ENCODE peak calls at places on chromosomes 2 and 18, in five cellular contexts. C is upper lobe of right lung, Y is GM13976, O is A549, I is PC-9. B is an unnamed sample.

GRCh38 chr18:35143615-35144596 is 96.9 kb upstream of the ZNF397 start:
- DNase-seq in O (peak; percentile 56), C (no peak), Y (peak; percentile 45), I (no peak), B (peak; percentile 51)

GRCh38 chr2:143087033-143087432 is 42.2 kb upstream of the ARHGAP15 start:
- DNase-seq in I (no peak), O (no peak), Y (no peak), C (no peak), B (no peak)

GRCh38 chr2:33607137-33607781 is 8.2 kb upstream of the FAM98A start:
- DNase-seq in Y (no peak), I (peak; percentile 10), O (no peak), C (no peak), B (no peak)

GRCh38 chr2:171652411-171652775 is 34.9 kb upstream of the DYNC1I2 start:
- DNase-seq in I (no peak), C (no peak), Y (no peak), O (no peak), B (no peak)

GRCh38 chr2:28952806-28953190 is 28.3 kb upstream of the TOGARAM2 start:
- DNase-seq in Y (no peak), I (no peak), O (peak; percentile 59), C (no peak), B (no peak)

GRCh38 chr2:88212251-88212790 is 42.2 kb downstream of the THNSL2 start:
- DNase-seq in Y (no peak), C (no peak), O (peak; percentile 29), I (no peak), B (no peak)

GRCh38 chr2:152481881-152482280 is 146.9 kb downstream of the FMNL2 start:
- DNase-seq in O (no peak), Y (no peak), C (no peak), I (no peak), B (no peak)

GRCh38 chr18:66562279-66562678 is 41.6 kb downstream of the CDH19 start:
- DNase-seq in O (no peak), C (no peak), Y (no peak), I (no peak), B (no peak)

GRCh38 chr18:7561907-7562460 is 5.1 kb upstream of the PTPRM start:
- DNase-seq in C (no peak), Y (no peak), O (no peak), I (no peak), B (no peak)

GRCh38 chr2:240466579-240467148 is 31.2 kb downstream of the GPC1 start:
- DNase-seq in I (no peak), C (no peak), Y (no peak), O (no peak), B (no peak)

GRCh38 chr2:168731002-168731401 is 71.4 kb upstream of the NOSTRIN start:
- DNase-seq in O (no peak), Y (no peak), C (no peak), I (no peak), B (no peak)

DNA sequence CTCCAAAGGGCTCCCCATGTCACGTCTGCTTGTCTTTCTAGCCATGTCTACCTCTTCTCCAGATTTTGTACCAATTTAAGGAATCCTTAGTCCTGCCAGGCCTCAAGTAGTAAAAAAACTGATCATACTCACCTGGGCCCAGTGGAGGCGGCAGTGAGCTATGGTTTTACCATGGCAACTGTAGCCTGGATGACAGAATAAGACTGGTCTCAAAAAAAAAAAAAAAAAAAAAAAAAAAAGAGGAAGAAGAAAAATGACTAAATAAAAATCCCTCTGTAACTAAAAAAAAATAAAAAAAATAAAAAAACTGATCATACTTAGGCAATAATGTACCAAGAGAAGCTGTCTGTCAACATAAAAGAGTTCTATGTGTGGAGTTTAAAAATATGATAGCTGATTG is 221.6 kb downstream of the NR4A2 start:
- DNase-seq in I (peak; percentile 49), O (peak; percentile 46), Y (peak; percentile 35), C (no peak), B (peak; percentile 46)
- TF ChIP-seq CTCF in I (peak; percentile 44), O (no peak), Y (peak; percentile 33), C (peak; percentile 12), B (no peak)

GRCh38 chr18:58409802-58410445 is 219.0 kb downstream of the ALPK2 start:
- DNase-seq in I (no peak), O (no peak), C (no peak), Y (no peak), B (no peak)

GRCh38 chr18:58405107-58405898 is 223.6 kb downstream of the ALPK2 start:
- DNase-seq in I (no peak), C (no peak), Y (no peak), O (no peak), B (no peak)

GRCh38 chr18:58408665-58409064 is 220.2 kb downstream of the ALPK2 start:
- DNase-seq in Y (no peak), I (no peak), O (no peak), C (no peak), B (no peak)

GRCh38 chr18:58407263-58407648 is 221.6 kb downstream of the ALPK2 start:
- DNase-seq in I (no peak), C (no peak), O (peak; percentile 59), Y (no peak), B (no peak)

DNA sequence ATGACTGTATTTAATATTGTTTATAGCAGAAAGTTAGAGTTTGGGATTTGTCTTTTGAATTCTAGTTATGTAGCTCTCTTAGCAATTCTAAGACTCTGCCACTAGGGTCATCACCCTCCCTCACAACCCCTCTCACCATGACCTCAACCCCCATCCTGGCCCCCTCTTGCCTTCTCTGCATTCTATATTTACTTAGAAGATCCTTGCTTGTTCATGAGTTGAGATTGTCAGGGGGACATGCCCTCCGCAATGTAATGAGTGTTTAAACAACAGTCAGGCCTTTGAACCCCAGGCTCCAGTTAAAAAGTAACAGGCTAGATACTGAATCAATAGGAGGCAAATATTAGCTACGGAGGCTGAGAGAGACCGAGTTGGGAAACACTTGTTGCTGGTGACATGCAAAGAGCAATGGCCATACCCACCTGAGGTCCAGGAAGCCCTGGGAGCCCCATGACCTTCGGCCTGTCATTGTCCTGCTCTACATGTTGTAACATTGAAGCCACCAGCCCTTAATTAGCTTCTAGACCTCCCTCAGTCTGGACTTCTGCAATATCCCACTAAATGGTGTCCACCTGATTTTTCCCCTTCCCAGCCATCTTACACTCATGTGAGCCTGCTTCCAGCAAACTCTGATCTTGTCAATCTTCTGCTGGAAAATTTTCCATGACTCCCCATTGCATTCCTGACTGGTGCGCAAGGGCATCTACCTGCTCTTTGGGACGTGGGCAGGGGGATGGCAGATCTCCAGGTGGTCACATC is 221.1 kb downstream of the ALPK2 start:
- DNase-seq in I (no peak), O (peak; percentile 66), C (no peak), Y (no peak), B (no peak)
- TF ChIP-seq CTCF in I (peak; percentile 14), O (no peak), C (no peak), Y (no peak), B (no peak)

DNA sequence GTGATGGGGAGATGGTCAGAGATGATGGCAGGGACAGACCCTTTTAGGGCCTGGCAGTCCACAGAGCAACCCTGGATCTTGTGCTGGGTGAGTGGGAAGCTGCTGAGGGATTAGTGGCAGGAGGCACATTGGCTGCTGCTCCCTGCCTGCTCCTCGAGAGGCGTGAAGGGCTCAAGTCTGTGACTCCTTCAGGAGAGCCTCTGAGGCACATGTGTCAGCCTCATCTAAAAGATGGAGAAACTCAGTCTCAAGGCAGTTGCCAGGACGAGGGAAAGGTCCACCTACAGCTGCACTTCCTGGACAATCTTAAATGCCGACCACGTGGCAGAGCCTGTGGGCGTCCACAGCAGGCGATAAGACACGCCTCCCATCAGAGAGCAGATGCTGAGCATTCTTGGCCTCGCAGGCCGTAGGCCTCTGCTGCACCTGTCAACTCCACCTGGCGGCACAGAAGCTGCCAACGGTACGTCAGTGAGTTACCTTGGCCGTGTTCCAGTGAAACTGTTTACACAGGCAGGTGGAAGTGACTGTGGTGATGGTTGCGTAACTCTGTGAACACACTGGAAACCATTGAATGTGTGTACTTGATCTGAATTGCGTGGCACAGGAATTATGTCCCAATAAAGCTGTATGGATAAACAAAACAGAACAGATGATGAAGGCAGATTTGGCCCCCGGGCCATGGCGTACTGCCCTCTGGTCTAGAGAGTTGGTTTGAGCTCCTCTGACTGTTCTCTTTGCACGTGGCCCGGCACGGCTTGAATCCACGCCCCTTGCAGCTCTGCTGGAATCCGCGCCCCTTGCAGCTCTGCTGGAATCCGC is 114.4 kb downstream of the RNF144A start:
- DNase-seq in O (peak; percentile 66), C (peak; percentile 90), Y (no peak), I (peak; percentile 97), B (peak; percentile 13)
- TF ChIP-seq CTCF in O (no peak), C (no peak), Y (no peak), I (no peak), B (no peak)

GRCh38 chr2:79792097-79792496 is 279.2 kb downstream of the CTNNA2 start:
- DNase-seq in I (no peak), O (no peak), C (no peak), Y (no peak), B (no peak)
- TF ChIP-seq CTCF in I (no peak), O (no peak), C (no peak), Y (no peak), B (no peak)

B was measured in activated CD8-positive, alpha-beta T cell treated with anti-CD3 and anti-CD28 coated beads for 36 hours.